ENCODE peak calls at places on chromosomes 16 and 17, in five cellular contexts. L, W, J, R and Q are unnamed samples. For H3K79me2, the result is how much of the 10 kb centered on the place peaks cover.

GRCh38 chr17:18267927-18268711 is 7.7 kb downstream of the MIEF2 start:
- DNase-seq in L (peak), J (no peak), R (no peak), W (no peak), Q (peak)

GRCh38 chr17:79990704-79991103 is 45.0 kb downstream of the TBC1D16 start:
- DNase-seq in J (no peak), W (no peak), R (no peak), L (no peak), Q (no peak)

GRCh38 chr16:27123795-27124194 is 57.1 kb downstream of the C16orf82 start:
- DNase-seq in L (no peak), R (no peak), W (no peak), J (no peak), Q (no peak)

GRCh38 chr17:59330314-59330942 is 1.0 kb upstream of the YPEL2 start:
- DNase-seq in L (no peak), J (no peak), W (no peak), R (peak), Q (peak)

GRCh38 chr17:48961516-48962233 is 6.7 kb downstream of the GIP start:
- DNase-seq in J (no peak), L (peak), R (peak), W (peak), Q (peak)

GRCh38 chr17:18184143-18185007 is 747 bp downstream of the ALKBH5 start:
- DNase-seq in L (peak), R (peak), J (no peak), W (peak), Q (peak)

GRCh38 chr17:42194133-42194899 is at the start of gene GHDC:
- DNase-seq in W (peak), L (peak), J (peak), R (peak), Q (peak)

GRCh38 chr16:57701759-57702371 is 7.3 kb downstream of the DRC7 start:
- DNase-seq in J (no peak), W (no peak), R (no peak), L (no peak), Q (no peak)

GRCh38 chr17:70905796-70906195 is 736.5 kb downstream of the KCNJ2 start:
- DNase-seq in L (peak), W (peak), R (no peak), J (no peak), Q (no peak)

GRCh38 chr16:85048921-85049562 is 21.4 kb downstream of the KIAA0513 start:
- DNase-seq in J (no peak), R (no peak), L (no peak), W (no peak), Q (no peak)

GRCh38 chr16:80594756-80595155 is 54.0 kb downstream of the DYNLRB2 start:
- DNase-seq in L (no peak), J (no peak), W (no peak), R (no peak), Q (no peak)

GRCh38 chr16:2857451-2858244 is at the start of gene PRSS22:
- DNase-seq in J (peak), W (no peak), L (peak), R (peak), Q (peak)

GRCh38 chr16:21277927-21278706 is at the start of gene CRYM:
- DNase-seq in L (peak), R (peak), W (peak), J (peak), Q (peak)

GRCh38 chr17:16250635-16251034 is 33.6 kb downstream of the PIGL start:
- DNase-seq in L (peak), R (no peak), W (peak), J (no peak), Q (no peak)

GRCh38 chr16:24152826-24153225 is 103.3 kb upstream of the CACNG3 start:
- DNase-seq in L (no peak), J (no peak), W (no peak), R (no peak), Q (no peak)

GRCh38 chr17:19799796-19800195 is 51.7 kb upstream of the ALDH3A1 start:
- DNase-seq in J (no peak), R (no peak), L (peak), W (no peak), Q (no peak)

GRCh38 chr17:61361084-61361483 is 38.6 kb upstream of the TBX2 start:
- DNase-seq in J (no peak), W (peak), L (peak), R (no peak), Q (no peak)

GRCh38 chr17:80486692-80487091 is 10.3 kb upstream of the NPTX1 start:
- DNase-seq in R (no peak), J (no peak), L (no peak), W (no peak), Q (peak)

GRCh38 chr17:21318439-21318838 is 33.9 kb downstream of the MAP2K3 start:
- DNase-seq in L (no peak), J (no peak), W (no peak), R (no peak), Q (peak)

GRCh38 chr17:68588362-68588761 is 12.8 kb downstream of the FAM20A start:
- DNase-seq in R (no peak), L (no peak), J (no peak), W (no peak), Q (peak)

GRCh38 chr16:12133738-12134137 is 157.2 kb downstream of the SNX29 start:
- DNase-seq in J (no peak), R (no peak), L (no peak), W (no peak), Q (no peak)

GRCh38 chr17:42795465-42795864 is 3.0 kb downstream of the COA3 start:
- DNase-seq in J (no peak), R (no peak), W (no peak), L (no peak), Q (no peak)

GRCh38 chr16:2980227-2981176 is at the start of gene PKMYT1:
- DNase-seq in R (peak), L (peak), W (peak), J (peak), Q (peak)

GRCh38 chr16:58853830-58854229 is 119.7 kb upstream of the GOT2 start:
- DNase-seq in J (no peak), L (no peak), W (no peak), R (no peak), Q (no peak)

GRCh38 chr16:56315955-56316354 is 109.4 kb downstream of the AMFR start:
- DNase-seq in L (no peak), J (no peak), W (no peak), R (no peak), Q (no peak)

GRCh38 chr16:5615868-5616642 is 518.5 kb upstream of the EEF2KMT start:
- DNase-seq in L (no peak), R (peak), W (no peak), J (peak), Q (peak)

GRCh38 chr16:49664221-49665215 is 191.4 kb downstream of the ZNF423 start:
- DNase-seq in J (peak), W (no peak), R (no peak), L (no peak), Q (no peak)

GRCh38 chr16:8026450-8026849 is 563.9 kb downstream of the TMEM114 start:
- DNase-seq in W (no peak), R (peak), J (no peak), L (no peak), Q (peak)

GRCh38 chr16:69118994-69119393 is 13.4 kb downstream of the CHTF8 start:
- DNase-seq in L (no peak), R (no peak), J (no peak), W (no peak), Q (no peak)

GRCh38 chr17:79981090-79981489 is 54.6 kb downstream of the TBC1D16 start:
- DNase-seq in J (peak), L (no peak), W (no peak), R (no peak), Q (peak)

GRCh38 chr16:89335803-89336485 is 118.4 kb downstream of the ZNF778 start:
- DNase-seq in W (no peak), L (no peak), J (no peak), R (no peak), Q (no peak)

GRCh38 chr16:88697831-88698693 is 8.1 kb downstream of the RNF166 start:
- DNase-seq in R (no peak), L (no peak), W (no peak), J (no peak), Q (peak)

GRCh38 chr16:86568677-86569623 is 2.3 kb downstream of the FOXC2 start:
- DNase-seq in L (no peak), R (no peak), J (no peak), W (no peak), Q (peak)

GRCh38 chr17:79923974-79924638 is 84.9 kb upstream of the CBX4 start:
- DNase-seq in R (peak), L (no peak), W (no peak), J (peak), Q (peak)

GRCh38 chr16:66512589-66513404 is 37.1 kb downstream of the TK2 start:
- DNase-seq in R (peak), J (no peak), L (no peak), W (peak), Q (no peak)

DNA sequence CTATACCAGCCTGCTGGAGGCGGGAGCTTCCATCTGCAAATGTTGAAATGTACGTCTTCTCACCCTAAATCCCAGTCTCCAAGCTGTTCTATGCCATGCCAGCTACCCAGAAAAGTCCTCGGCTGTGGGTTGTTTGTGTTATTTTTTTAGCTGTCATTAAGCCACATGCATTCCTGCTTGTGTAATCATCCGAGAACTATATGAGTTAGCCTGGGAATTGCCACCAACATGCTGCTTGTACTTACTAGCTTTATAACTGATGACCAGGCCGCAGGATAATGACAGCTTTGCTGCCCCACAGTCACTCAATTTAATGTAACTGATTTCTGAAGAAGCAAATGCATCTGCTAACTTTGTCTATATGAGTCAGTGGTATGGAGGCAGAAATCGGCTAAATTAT is 314.0 kb upstream of the SALL1 start:
- DNase-seq in L (peak), R (no peak), W (peak), J (no peak), Q (no peak)
- H3K79me2 ChIP-seq in L (under half), R (under half), W (under half), J (under half), Q (under half)

GRCh38 chr17:28334176-28334575 is 1.1 kb downstream of the IFT20 start:
- DNase-seq in R (no peak), L (no peak), J (no peak), W (no peak), Q (no peak)

GRCh38 chr17:28333083-28333746 is 2.1 kb downstream of the IFT20 start:
- DNase-seq in J (no peak), R (no peak), W (no peak), L (no peak), Q (no peak)

GRCh38 chr17:28335959-28336871 is 654 bp downstream of the TNFAIP1 start:
- DNase-seq in R (peak), L (peak), J (peak), W (peak), Q (peak)

GRCh38 chr17:28335201-28335958 is at the start of the genes IFT20 and TNFAIP1:
- DNase-seq in W (peak), J (peak), L (peak), R (peak), Q (peak)

DNA sequence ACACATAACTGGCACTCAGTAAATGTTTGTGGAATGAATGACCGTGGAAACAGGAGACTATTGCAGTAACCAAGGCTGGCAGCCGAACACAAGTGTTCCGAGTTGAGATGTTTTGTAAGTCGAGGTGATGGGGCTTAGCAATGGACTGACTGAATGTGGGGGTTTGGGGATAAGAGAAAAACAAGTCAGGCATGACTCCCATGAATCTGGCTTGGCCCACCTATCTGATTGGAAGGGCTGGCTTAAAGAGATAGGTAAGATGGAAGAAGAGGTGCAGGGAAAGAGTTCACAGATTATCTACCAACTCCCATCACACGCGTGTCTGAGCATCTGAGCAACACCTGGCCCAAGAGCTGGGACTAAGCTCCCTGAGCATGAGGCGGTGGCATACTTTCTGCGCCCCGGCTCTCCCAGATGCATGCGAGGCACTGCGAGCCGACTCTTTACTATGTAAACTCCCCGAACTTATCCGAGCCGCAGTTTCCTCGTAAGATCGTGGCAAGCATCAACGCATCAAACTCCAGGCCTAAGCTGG is 539 bp downstream of the IFT20 start:
- DNase-seq in L (no peak), J (no peak), R (no peak), W (no peak), Q (no peak)
- H3K79me2 ChIP-seq in L (half or more), J (half or more), R (under half), W (under half), Q (under half)

GRCh38 chr17:31558748-31559646 is 167.5 kb downstream of the RAB11FIP4 start:
- DNase-seq in L (peak), W (peak), J (peak), R (peak), Q (peak)

GRCh38 chr17:31561469-31562412 is 170.3 kb downstream of the RAB11FIP4 start:
- DNase-seq in R (peak), L (no peak), J (no peak), W (peak), Q (no peak)

GRCh38 chr17:31560836-31561235 is 169.4 kb downstream of the RAB11FIP4 start:
- DNase-seq in L (no peak), J (no peak), W (no peak), R (peak), Q (no peak)

GRCh38 chr17:31562447-31562846 is 171.0 kb downstream of the RAB11FIP4 start:
- DNase-seq in R (no peak), W (no peak), J (no peak), L (no peak), Q (no peak)

GRCh38 chr17:31559647-31560501 is 168.4 kb downstream of the RAB11FIP4 start:
- DNase-seq in J (no peak), L (no peak), R (peak), W (no peak), Q (no peak)
- H3K79me2 ChIP-seq in J (under half), L (under half), R (half or more), W (half or more), Q (under half)

DNA sequence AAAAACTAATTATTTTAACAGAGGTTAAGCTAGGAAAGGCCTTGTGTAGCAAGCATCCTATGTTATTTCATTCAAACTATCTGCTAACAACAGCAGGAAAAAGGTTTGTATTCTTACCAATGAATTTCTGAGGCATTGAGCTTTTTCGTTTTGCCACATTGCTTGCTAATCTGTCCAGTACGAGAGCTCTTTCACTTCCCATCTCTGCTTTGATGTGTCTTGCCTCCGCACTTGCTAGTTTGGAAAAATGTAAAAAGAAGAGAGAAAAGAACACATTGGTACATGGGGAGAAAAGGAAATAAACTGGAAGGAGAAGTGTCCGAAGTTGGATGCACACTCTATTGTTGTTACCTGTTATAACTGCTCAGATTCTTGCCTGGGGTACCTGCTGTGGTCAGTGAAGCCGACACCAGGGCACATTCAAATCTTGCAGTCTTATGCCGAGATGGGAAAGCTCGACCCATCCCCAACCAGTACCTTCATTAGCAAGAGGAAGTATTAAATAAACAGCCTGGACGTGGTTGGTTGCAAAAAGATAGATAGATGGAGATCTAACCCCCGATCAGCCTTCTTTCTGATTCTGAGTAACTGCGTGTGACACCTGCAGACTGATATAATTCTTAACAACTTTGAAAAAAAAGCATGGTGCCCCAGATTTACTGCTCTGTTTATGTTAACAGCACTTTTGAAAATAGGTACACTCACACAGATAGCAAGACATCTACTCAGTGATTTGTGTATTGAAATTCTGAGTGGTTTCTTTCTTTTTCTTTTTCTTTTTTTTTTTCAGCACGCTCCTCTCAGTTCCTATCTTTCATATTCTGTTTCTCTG is 40.0 kb downstream of the GRB7 start:
- DNase-seq in L (no peak), R (no peak), J (no peak), W (no peak), Q (no peak)
- H3K79me2 ChIP-seq in L (under half), R (under half), J (under half), W (under half), Q (under half)

DNA sequence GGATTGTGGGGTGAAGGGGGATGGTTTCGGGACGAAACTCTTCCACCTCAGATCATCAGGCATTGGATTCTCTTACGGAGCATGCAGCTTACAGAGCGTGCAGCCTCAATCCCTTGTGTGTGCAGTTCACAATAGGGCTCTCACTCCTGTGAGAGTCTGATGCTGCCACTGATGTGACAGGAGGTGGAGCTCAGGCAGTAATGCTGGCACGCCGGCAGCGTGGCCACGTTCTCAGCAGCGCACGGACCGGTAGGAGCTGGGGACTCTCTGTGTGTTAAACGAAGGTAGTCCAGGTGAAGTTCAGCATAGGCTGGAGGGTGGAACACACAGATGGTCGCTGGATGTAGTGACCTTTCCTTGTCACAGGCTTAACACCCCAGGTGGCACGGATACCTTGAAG is 37.8 kb downstream of the SEC14L1 start:
- DNase-seq in J (no peak), L (no peak), R (no peak), W (no peak), Q (no peak)
- H3K79me2 ChIP-seq in J (half or more), L (half or more), R (under half), W (under half), Q (under half)

GRCh38 chr17:28320215-28321061 is 1.4 kb downstream of the TMEM97 start:
- DNase-seq in J (no peak), L (no peak), R (no peak), W (peak), Q (no peak)
- H3K79me2 ChIP-seq in J (under half), L (half or more), R (half or more), W (under half), Q (half or more)

DNA sequence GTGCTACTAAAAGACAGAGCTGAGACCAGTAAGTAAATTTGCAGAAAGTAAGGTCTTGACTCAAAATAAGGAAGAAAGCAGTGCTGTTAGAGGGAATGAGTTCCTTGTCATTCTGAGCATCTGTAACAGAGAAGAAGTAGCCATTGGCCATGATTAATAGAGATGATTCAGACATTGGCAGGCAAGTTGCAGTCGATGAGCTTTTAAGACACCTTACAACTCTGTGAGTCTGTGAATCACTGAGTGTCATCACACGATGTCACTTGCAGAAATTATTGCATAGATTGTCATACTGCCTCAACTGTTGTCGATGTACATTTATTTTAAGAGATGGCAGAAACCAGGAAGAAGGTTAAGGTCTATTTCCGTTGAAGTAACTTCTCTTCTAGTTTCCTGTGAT is 201.1 kb upstream of the CDH13 start:
- DNase-seq in R (no peak), L (peak), W (no peak), J (no peak), Q (no peak)
- H3K79me2 ChIP-seq in R (under half), L (under half), W (under half), J (under half), Q (under half)

GRCh38 chr16:30069575-30070462 is 4.3 kb downstream of the ALDOA start:
- DNase-seq in W (no peak), L (no peak), J (peak), R (no peak), Q (no peak)
- H3K79me2 ChIP-seq in W (half or more), L (half or more), J (half or more), R (half or more), Q (under half)

GRCh38 chr17:6857904-6858303 is 26.4 kb upstream of the TEKT1 start:
- DNase-seq in R (no peak), L (no peak), J (no peak), W (no peak), Q (no peak)
- H3K79me2 ChIP-seq in R (under half), L (half or more), J (under half), W (under half), Q (under half)